ENCODE peak calls at places on chromosomes 5 and 9, in ten cellular contexts. L is breast epithelium; W is heart left ventricle; C is CD4-positive, alpha-beta memory T cell; P is keratinocyte; B is hepatocyte; H is transverse colon; S is body of pancreas; U is lower lobe of right lung; A is CD8-positive, alpha-beta T cell. K is an unnamed sample.
A peak's percentile ranks its signal among the peaks of the same experiment; 100 is the strongest.

GRCh38 chr5:160769264-160769663 is 82.7 kb downstream of the ATP10B start:
- DNase-seq in U (no peak), L (no peak), H (peak; percentile 79), C (no peak), P (no peak), S (no peak), W (no peak), A (no peak), B (no peak), K (no peak)

GRCh38 chr5:14153932-14154646 is 10.9 kb downstream of the TRIO start:
- DNase-seq in L (peak; percentile 51), H (peak; percentile 78), A (no peak), B (peak; percentile 71), P (no peak), U (peak; percentile 57), W (peak; percentile 85), S (no peak), C (no peak), K (peak; percentile 87)

GRCh38 chr5:178589180-178590140 is 733 bp downstream of the COL23A1 start:
- DNase-seq in P (no peak), L (no peak), U (no peak), W (peak; percentile 35), C (no peak), A (no peak), B (peak; percentile 80), H (no peak), S (no peak), K (peak; percentile 72)

GRCh38 chr5:81751836-81752643 is 1.1 kb upstream of the SSBP2 start:
- DNase-seq in U (peak; percentile 70), B (no peak), P (no peak), W (no peak), L (peak; percentile 37), H (no peak), S (no peak), A (no peak), C (no peak), K (no peak)

GRCh38 chr5:147504001-147504400 is 5.9 kb downstream of the DPYSL3 start:
- DNase-seq in L (no peak), B (peak; percentile 32), P (no peak), U (no peak), W (peak; percentile 29), C (no peak), H (no peak), S (no peak), A (no peak), K (peak; percentile 53)

GRCh38 chr9:20611751-20612287 is 10.5 kb downstream of the MLLT3 start:
- DNase-seq in A (no peak), C (no peak), P (no peak), U (no peak), W (no peak), H (no peak), S (no peak), L (no peak), B (peak; percentile 26), K (no peak)

GRCh38 chr5:4373051-4373450 is 767.1 kb upstream of the ADAMTS16 start:
- DNase-seq in P (no peak), H (no peak), W (no peak), S (no peak), A (no peak), U (no peak), C (no peak), B (no peak), L (peak; percentile 53), K (no peak)

GRCh38 chr9:120899490-120900037 is 22.6 kb upstream of the PHF19 start:
- DNase-seq in H (no peak), U (no peak), A (no peak), P (no peak), W (no peak), B (no peak), C (no peak), S (no peak), L (no peak), K (no peak)

GRCh38 chr9:69570091-69570451 is 102.1 kb downstream of the APBA1 start:
- DNase-seq in L (no peak), W (no peak), C (no peak), B (no peak), A (no peak), P (no peak), H (no peak), U (no peak), S (no peak), K (no peak)

GRCh38 chr5:17381926-17382325 is 116.1 kb upstream of the TAF11L2 start:
- DNase-seq in C (no peak), U (peak; percentile 78), B (no peak), S (no peak), A (no peak), L (no peak), P (no peak), H (peak; percentile 24), W (peak; percentile 27), K (peak; percentile 81)

GRCh38 chr5:95858023-95858461 is 35.5 kb upstream of the GLRX start:
- DNase-seq in C (no peak), A (no peak), L (no peak), H (no peak), S (no peak), W (no peak), B (peak; percentile 61), P (no peak), U (no peak), K (peak; percentile 74)

GRCh38 chr5:95861221-95861857 is 38.8 kb upstream of the GLRX start:
- DNase-seq in H (peak; percentile 53), B (peak; percentile 76), C (no peak), W (peak; percentile 60), S (peak; percentile 52), A (no peak), P (no peak), U (peak; percentile 70), L (peak; percentile 72), K (peak; percentile 74)

GRCh38 chr5:95857185-95857945 is 34.8 kb upstream of the GLRX start:
- DNase-seq in W (peak; percentile 57), U (peak; percentile 77), S (peak; percentile 74), C (no peak), H (peak; percentile 52), L (peak; percentile 65), A (no peak), P (no peak), B (peak; percentile 60), K (peak; percentile 91)

GRCh38 chr5:95858661-95859326 is 36.3 kb upstream of the GLRX start:
- DNase-seq in C (peak; percentile 83), P (peak; percentile 79), S (peak; percentile 85), U (peak; percentile 92), A (peak; percentile 94), L (peak; percentile 84), B (peak; percentile 93), H (peak; percentile 89), W (peak; percentile 85), K (peak; percentile 96)

GRCh38 chr5:95859327-95860060 is 37.0 kb upstream of the GLRX start:
- DNase-seq in P (no peak), H (no peak), L (no peak), A (no peak), B (peak; percentile 54), W (no peak), S (no peak), C (no peak), U (no peak), K (no peak)
- H3K4me1 ChIP-seq in P (peaks cover 39% of the 10 kb centered on the region), H (peaks cover 21% of the 10 kb centered on the region), L (peaks cover 6% of the 10 kb centered on the region), A (peaks cover 9% of the 10 kb centered on the region), B (peaks cover 47% of the 10 kb centered on the region), W (peaks cover 40% of the 10 kb centered on the region), S (peaks cover 63% of the 10 kb centered on the region), C (peaks cover 13% of the 10 kb centered on the region), U (peaks cover 72% of the 10 kb centered on the region), K (peaks cover 9% of the 10 kb centered on the region)

GRCh38 chr5:151253604-151253948 is 591 bp downstream of the GM2A start:
- DNase-seq in L (no peak), P (no peak), S (no peak), U (no peak), W (no peak), B (no peak), A (no peak), C (no peak), H (no peak), K (no peak)
- H3K27ac ChIP-seq in L (peak overlapping the region; percentile 77), P (peak overlapping the region; percentile 91), S (peak overlapping the region; percentile 79), U (peak overlapping the region; percentile 80), W (peak overlapping the region; percentile 77), B (peak overlapping the region; percentile 48), A (no peak overlapping the region), C (peak overlapping the region; percentile 62), H (peak overlapping the region; percentile 92), K (peak overlapping the region; percentile 86)

GRCh38 chr9:38020251-38021076 is 48.6 kb downstream of the SHB start:
- DNase-seq in U (no peak), P (no peak), B (no peak), H (no peak), L (no peak), S (no peak), W (no peak), A (no peak), C (no peak), K (no peak)

GRCh38 chr9:38018230-38018963 is 50.6 kb downstream of the SHB start:
- DNase-seq in A (no peak), H (no peak), B (no peak), S (no peak), W (no peak), U (no peak), C (no peak), P (no peak), L (no peak), K (peak; percentile 50)

GRCh38 chr9:38017885-38018186 is 51.2 kb downstream of the SHB start:
- DNase-seq in L (no peak), U (no peak), A (no peak), C (no peak), W (no peak), S (no peak), P (no peak), H (no peak), B (no peak), K (no peak)

GRCh38 chr9:38019731-38020130 is 49.3 kb downstream of the SHB start:
- DNase-seq in H (no peak), U (no peak), B (no peak), A (no peak), W (no peak), C (no peak), L (no peak), S (no peak), P (no peak), K (no peak)

DNA sequence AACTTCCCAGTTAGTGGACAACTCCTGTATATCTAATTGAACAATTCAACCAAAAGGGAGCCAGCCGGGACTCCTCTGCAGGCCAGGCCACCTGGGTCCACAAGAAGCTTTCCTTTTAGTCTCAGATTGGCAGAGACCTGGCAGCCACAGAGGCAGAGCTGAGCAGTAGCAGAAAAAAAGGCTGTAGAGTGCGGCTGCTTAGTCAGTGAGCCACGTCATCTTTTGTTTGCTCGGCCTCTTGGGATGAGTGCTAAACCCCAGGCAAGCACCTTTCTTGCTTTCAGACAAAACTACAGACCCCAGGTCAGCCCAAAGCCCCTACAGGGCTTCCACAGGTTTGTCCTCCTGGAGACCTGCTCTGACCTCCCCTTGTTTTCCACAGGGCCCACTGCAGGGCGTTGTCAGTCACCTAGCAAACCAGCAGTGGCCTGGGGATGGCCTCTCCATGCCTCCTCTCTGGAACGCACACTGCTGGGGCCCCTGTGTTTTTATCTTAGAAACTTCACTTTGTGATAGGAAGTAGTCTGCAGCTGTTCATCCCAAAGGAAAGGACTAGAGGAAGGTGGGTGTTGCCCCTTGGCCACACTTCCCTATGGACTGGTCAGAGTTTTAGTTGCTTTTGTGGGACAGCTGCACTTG is 49.9 kb downstream of the SHB start:
- DNase-seq in L (no peak), H (no peak), P (no peak), C (no peak), A (no peak), W (no peak), U (peak; percentile 64), B (peak; percentile 82), S (peak; percentile 63), K (peak; percentile 23)
- H3K4me1 ChIP-seq in L (peaks cover 35% of the 10 kb centered on the region), H (peaks cover 51% of the 10 kb centered on the region), P (peaks cover 65% of the 10 kb centered on the region), C (peaks cover 4% of the 10 kb centered on the region), A (no peaks in the 10 kb centered on the region), W (peaks cover 39% of the 10 kb centered on the region), U (peaks cover 80% of the 10 kb centered on the region), B (peaks cover 64% of the 10 kb centered on the region), S (peaks cover 71% of the 10 kb centered on the region), K (peaks cover 29% of the 10 kb centered on the region)

GRCh38 chr9:133786936-133787748 is 49.0 kb upstream of the SARDH start:
- DNase-seq in L (no peak), H (no peak), W (no peak), S (no peak), C (no peak), A (no peak), U (no peak), P (no peak), B (no peak), K (peak; percentile 52)
- H3K27ac ChIP-seq in L (no peak overlapping the region), H (no peak overlapping the region), W (no peak overlapping the region), S (no peak overlapping the region), C (no peak overlapping the region), A (no peak overlapping the region), U (peak overlapping the region; percentile 18), P (no peak overlapping the region), B (no peak overlapping the region), K (no peak overlapping the region)